ENCODE peak calls at places on chromosomes 6 and 20, in nine cellular contexts. F is NAMALWA; J is choroid plexus epithelial cell; D is NCI-H345; X is uterus; U is stimulated activated CD4-positive, alpha-beta T cell treated with anti-CD3 and anti-CD28 coated beads, Interleukin-4, amount 100 ng/mL, for 1 hour; I is SK-N-MC; L is T1000; R is iPS-NIHi11. K is an unnamed sample.

GRCh38 chr20:58888521-58889333 is 36.2 kb downstream of the GNAS start:
- DNase-seq in F (peak), J (peak), D (peak), X (peak), U (peak), I (no peak), L (no peak), R (peak), K (no peak)

GRCh38 chr20:40144581-40144980 is 544.5 kb downstream of the MAFB start:
- DNase-seq in F (no peak), J (no peak), D (peak), X (no peak), U (no peak), I (no peak), L (no peak), R (no peak), K (no peak)

GRCh38 chr6:113719056-113719455 is 138.1 kb upstream of the MARCKS start:
- DNase-seq in F (no peak), J (no peak), D (no peak), X (no peak), U (no peak), I (no peak), L (no peak), R (no peak), K (no peak)

GRCh38 chr6:157259443-157259842 is 63.9 kb downstream of the TMEM242 start:
- DNase-seq in F (no peak), J (no peak), D (no peak), X (no peak), U (no peak), I (no peak), L (no peak), R (no peak), K (no peak)

GRCh38 chr20:46636514-46636913 is 14.7 kb downstream of the SLC13A3 start:
- DNase-seq in F (no peak), J (no peak), D (no peak), X (no peak), U (no peak), I (no peak), L (no peak), R (no peak), K (no peak)

GRCh38 chr6:119742188-119742803 is 392.7 kb upstream of the MAN1A1 start:
- DNase-seq in F (peak), J (peak), D (peak), X (no peak), U (peak), I (no peak), L (peak), R (peak), K (peak)

GRCh38 chr20:2386516-2387179 is 5.9 kb downstream of the TGM6 start:
- DNase-seq in F (no peak), J (peak), D (no peak), X (no peak), U (no peak), I (no peak), L (no peak), R (no peak), K (no peak)

GRCh38 chr20:37267684-37268313 is 6.2 kb upstream of the GHRH start:
- DNase-seq in F (no peak), J (no peak), D (peak), X (no peak), U (no peak), I (no peak), L (no peak), R (peak), K (no peak)

GRCh38 chr6:6058054-6058444 is 51.3 kb upstream of the NRN1 start:
- DNase-seq in F (no peak), J (no peak), D (no peak), X (no peak), U (no peak), I (no peak), L (no peak), R (no peak), K (no peak)

GRCh38 chr6:139433647-139434419 is 59.4 kb upstream of the CITED2 start:
- DNase-seq in F (no peak), J (no peak), D (no peak), X (no peak), U (no peak), I (no peak), L (no peak), R (no peak), K (no peak)

GRCh38 chr6:105452924-105453756 is 50.3 kb upstream of the PREP start:
- DNase-seq in F (peak), J (no peak), D (no peak), X (no peak), U (peak), I (no peak), L (no peak), R (no peak), K (no peak)

GRCh38 chr20:62936996-62937352 is 973 bp upstream of the GID8 start:
- DNase-seq in F (no peak), J (peak), D (no peak), X (no peak), U (no peak), I (no peak), L (no peak), R (no peak), K (no peak)

GRCh38 chr6:142900467-142900961 is 44.5 kb downstream of the HIVEP2 start:
- DNase-seq in F (no peak), J (no peak), D (no peak), X (no peak), U (no peak), I (peak), L (no peak), R (no peak), K (no peak)

GRCh38 chr6:125149256-125150144 is 4.1 kb upstream of the TPD52L1 start:
- DNase-seq in F (no peak), J (peak), D (no peak), X (no peak), U (no peak), I (no peak), L (no peak), R (no peak), K (no peak)

GRCh38 chr6:147691436-147691835 is 182.9 kb downstream of the SAMD5 start:
- DNase-seq in F (no peak), J (no peak), D (no peak), X (no peak), U (no peak), I (no peak), L (no peak), R (no peak), K (no peak)

GRCh38 chr6:6409397-6410030 is 89.1 kb upstream of the F13A1 start:
- DNase-seq in F (peak), J (no peak), D (no peak), X (no peak), U (no peak), I (no peak), L (no peak), R (peak), K (no peak)

GRCh38 chr6:110446405-110446804 is 30.0 kb downstream of the SLC22A16 start:
- DNase-seq in F (no peak), J (no peak), D (peak), X (no peak), U (no peak), I (no peak), L (no peak), R (no peak), K (no peak)

GRCh38 chr6:47519279-47519678 is 41.7 kb downstream of the CD2AP start:
- DNase-seq in F (no peak), J (no peak), D (no peak), X (no peak), U (no peak), I (no peak), L (no peak), R (no peak), K (no peak)

GRCh38 chr6:2037230-2037926 is 208.0 kb downstream of the GMDS start:
- DNase-seq in F (no peak), J (peak), D (no peak), X (no peak), U (no peak), I (no peak), L (no peak), R (no peak), K (no peak)

GRCh38 chr6:34748757-34749156 is 8.5 kb upstream of the SNRPC start:
- DNase-seq in F (no peak), J (no peak), D (no peak), X (no peak), U (no peak), I (no peak), L (no peak), R (no peak), K (no peak)

GRCh38 chr6:4727671-4728435 is 48.4 kb upstream of the CDYL start:
- DNase-seq in F (peak), J (no peak), D (peak), X (no peak), U (no peak), I (no peak), L (no peak), R (no peak), K (no peak)

GRCh38 chr6:159117031-159117430 is 52.2 kb upstream of the FNDC1 start:
- DNase-seq in F (no peak), J (peak), D (no peak), X (no peak), U (no peak), I (peak), L (peak), R (no peak), K (no peak)

GRCh38 chr6:152503541-152503940 is 133.6 kb downstream of the SYNE1 start:
- DNase-seq in F (no peak), J (peak), D (no peak), X (no peak), U (no peak), I (no peak), L (no peak), R (no peak), K (no peak)

GRCh38 chr6:156954781-156955180 is 177.6 kb downstream of the ARID1B start:
- DNase-seq in F (no peak), J (no peak), D (no peak), X (no peak), U (no peak), I (no peak), L (no peak), R (no peak), K (no peak)

GRCh38 chr6:166275714-166276166 is 32.5 kb downstream of the PRR18 start:
- DNase-seq in F (peak), J (peak), D (peak), X (peak), U (peak), I (no peak), L (no peak), R (peak), K (peak)

GRCh38 chr20:5877128-5877527 is 73.2 kb downstream of the TRMT6 start:
- DNase-seq in F (peak), J (no peak), D (no peak), X (no peak), U (no peak), I (no peak), L (no peak), R (no peak), K (no peak)

GRCh38 chr6:106927531-106928398 is 46.8 kb downstream of the CD24 start:
- DNase-seq in F (peak), J (peak), D (no peak), X (no peak), U (peak), I (peak), L (peak), R (peak), K (no peak)

GRCh38 chr20:25364879-25365699 is 25.5 kb downstream of the ABHD12 start:
- DNase-seq in F (no peak), J (no peak), D (no peak), X (no peak), U (no peak), I (no peak), L (no peak), R (no peak), K (no peak)

GRCh38 chr6:63456734-63457133 is 115.5 kb upstream of the LOC128125822 start:
- DNase-seq in F (no peak), J (no peak), D (no peak), X (no peak), U (no peak), I (no peak), L (no peak), R (no peak), K (no peak)

GRCh38 chr20:54494303-54495006 is 19.1 kb downstream of the DOK5 start:
- DNase-seq in F (no peak), J (no peak), D (no peak), X (no peak), U (no peak), I (no peak), L (no peak), R (no peak), K (no peak)

GRCh38 chr6:52420668-52421358 is 671 bp downstream of the EFHC1 start:
- DNase-seq in F (no peak), J (peak), D (peak), X (no peak), U (no peak), I (no peak), L (peak), R (peak), K (no peak)

GRCh38 chr6:133939778-133940667 is 13.0 kb upstream of the TBPL1 start:
- DNase-seq in F (no peak), J (no peak), D (no peak), X (no peak), U (no peak), I (no peak), L (no peak), R (no peak), K (no peak)

GRCh38 chr20:50273601-50274491 is 83.2 kb downstream of the CEBPB start:
- DNase-seq in F (no peak), J (no peak), D (no peak), X (no peak), U (no peak), I (no peak), L (no peak), R (no peak), K (no peak)

GRCh38 chr6:6781172-6781876 is 192.8 kb downstream of the LY86 start:
- DNase-seq in F (no peak), J (peak), D (no peak), X (peak), U (no peak), I (peak), L (peak), R (peak), K (no peak)

GRCh38 chr6:33620584-33621395 is at the start of gene ITPR3:
- DNase-seq in F (peak), J (peak), D (peak), X (peak), U (peak), I (peak), L (peak), R (peak), K (no peak)